ENCODE peak calls at places on chromosomes 6 and 20, in eight cellular contexts. F, V, A, R, I, X, M and C are unnamed samples.

GRCh38 chr6:41689171-41690008 is 46.0 kb downstream of the TFEB start:
- DNase-seq in F (no peak), V (no peak), A (no peak), R (no peak), I (no peak), X (no peak), M (peak), C (no peak)

GRCh38 chr6:166862287-166862977 is 93.9 kb downstream of the RNASET2 start:
- DNase-seq in F (peak), V (peak), A (peak), R (no peak), I (no peak), X (peak), M (no peak), C (peak)

GRCh38 chr6:159074120-159074684 is 29.4 kb upstream of the TAGAP start:
- DNase-seq in F (no peak), V (no peak), A (no peak), R (peak), I (peak), X (no peak), M (peak), C (peak)

GRCh38 chr6:26383624-26384417 is 913 bp downstream of the BTN2A2 start:
- DNase-seq in F (no peak), V (no peak), A (no peak), R (no peak), I (no peak), X (no peak), M (peak), C (no peak)

GRCh38 chr6:170253910-170254269 is 37.0 kb downstream of the DLL1 start:
- DNase-seq in F (no peak), V (no peak), A (no peak), R (no peak), I (no peak), X (no peak), M (no peak), C (no peak)

GRCh38 chr20:12570371-12570770 is 438.4 kb upstream of the SPTLC3 start:
- DNase-seq in F (no peak), V (peak), A (peak), R (no peak), I (no peak), X (no peak), M (no peak), C (peak)

GRCh38 chr6:19838442-19839236 is 1.5 kb downstream of the ID4 start:
- DNase-seq in F (no peak), V (peak), A (no peak), R (no peak), I (no peak), X (peak), M (peak), C (peak)

GRCh38 chr6:166307981-166308768 is at the start of gene PRR18:
- DNase-seq in F (no peak), V (peak), A (no peak), R (no peak), I (no peak), X (peak), M (no peak), C (no peak)

GRCh38 chr6:93581371-93581770 is 162.0 kb upstream of the EPHA7 start:
- DNase-seq in F (no peak), V (no peak), A (no peak), R (no peak), I (no peak), X (no peak), M (no peak), C (no peak)

GRCh38 chr6:170454512-170455285 is 98.4 kb downstream of the PSMB1 start:
- DNase-seq in F (no peak), V (no peak), A (no peak), R (no peak), I (no peak), X (no peak), M (no peak), C (no peak)

GRCh38 chr6:45427632-45428031 is 49.9 kb upstream of the SUPT3H start:
- DNase-seq in F (no peak), V (no peak), A (no peak), R (no peak), I (no peak), X (no peak), M (no peak), C (no peak)

GRCh38 chr6:63441266-63441956 is 121.6 kb upstream of the LGSN start:
- DNase-seq in F (no peak), V (peak), A (no peak), R (no peak), I (no peak), X (no peak), M (no peak), C (peak)